ENCODE peak calls at places on chromosomes 11 and 22, in five cellular contexts. One of them, this sample, is unnamed.

GRCh38 chr22:17783317-17783716 is 9.0 kb upstream of the BID start:
- DNase-seq in stimulated activated CD4-positive, alpha-beta T cell treated with anti-CD3 and anti-CD28 coated beads, Interleukin-12 subunit alpha, Interleukin-12 subunit beta, amount 100 ng/mL, for 24 hours: no peak
- DNase-seq in T follicular helper cell: no peak
- DNase-seq in GM12891: no peak
- DNase-seq in neuronal stem cell: no peak
- DNase-seq in this sample: no peak

GRCh38 chr22:35892192-35892591 is 136.4 kb downstream of the RBFOX2 start:
- DNase-seq in T follicular helper cell: no peak
- DNase-seq in neuronal stem cell: no peak
- DNase-seq in stimulated activated CD4-positive, alpha-beta T cell treated with anti-CD3 and anti-CD28 coated beads, Interleukin-12 subunit alpha, Interleukin-12 subunit beta, amount 100 ng/mL, for 24 hours: no peak
- DNase-seq in GM12891: no peak
- DNase-seq in this sample: no peak

GRCh38 chr22:17102297-17102667 is 17.5 kb downstream of the IL17RA start:
- DNase-seq in T follicular helper cell: no peak
- DNase-seq in GM12891: no peak
- DNase-seq in neuronal stem cell: no peak
- DNase-seq in stimulated activated CD4-positive, alpha-beta T cell treated with anti-CD3 and anti-CD28 coated beads, Interleukin-12 subunit alpha, Interleukin-12 subunit beta, amount 100 ng/mL, for 24 hours: no peak
- DNase-seq in this sample: no peak

GRCh38 chr22:37559901-37560681 is at the start of gene CDC42EP1:
- DNase-seq in T follicular helper cell: no peak
- DNase-seq in neuronal stem cell: no peak
- DNase-seq in stimulated activated CD4-positive, alpha-beta T cell treated with anti-CD3 and anti-CD28 coated beads, Interleukin-12 subunit alpha, Interleukin-12 subunit beta, amount 100 ng/mL, for 24 hours: no peak
- DNase-seq in GM12891: no peak
- DNase-seq in this sample: no peak

GRCh38 chr11:47192111-47192510 is 5.9 kb upstream of the PACSIN3 start:
- DNase-seq in GM12891: no peak
- DNase-seq in neuronal stem cell: no peak
- DNase-seq in stimulated activated CD4-positive, alpha-beta T cell treated with anti-CD3 and anti-CD28 coated beads, Interleukin-12 subunit alpha, Interleukin-12 subunit beta, amount 100 ng/mL, for 24 hours: no peak
- DNase-seq in T follicular helper cell: no peak
- DNase-seq in this sample: no peak

GRCh38 chr11:134226806-134227325 is 2.4 kb downstream of the VPS26B start:
- DNase-seq in GM12891: no peak
- DNase-seq in stimulated activated CD4-positive, alpha-beta T cell treated with anti-CD3 and anti-CD28 coated beads, Interleukin-12 subunit alpha, Interleukin-12 subunit beta, amount 100 ng/mL, for 24 hours: no peak
- DNase-seq in T follicular helper cell: no peak
- DNase-seq in neuronal stem cell: no peak
- DNase-seq in this sample: no peak

GRCh38 chr11:77547047-77547836 is 42.5 kb upstream of the AQP11 start:
- DNase-seq in T follicular helper cell: no peak
- DNase-seq in neuronal stem cell: no peak
- DNase-seq in stimulated activated CD4-positive, alpha-beta T cell treated with anti-CD3 and anti-CD28 coated beads, Interleukin-12 subunit alpha, Interleukin-12 subunit beta, amount 100 ng/mL, for 24 hours: no peak
- DNase-seq in GM12891: no peak
- DNase-seq in this sample: no peak

GRCh38 chr11:113896156-113896879 is 8.3 kb upstream of the HTR3B start:
- DNase-seq in neuronal stem cell: no peak
- DNase-seq in GM12891: no peak
- DNase-seq in T follicular helper cell: no peak
- DNase-seq in stimulated activated CD4-positive, alpha-beta T cell treated with anti-CD3 and anti-CD28 coated beads, Interleukin-12 subunit alpha, Interleukin-12 subunit beta, amount 100 ng/mL, for 24 hours: no peak
- DNase-seq in this sample: no peak

GRCh38 chr11:93895106-93895862 is 44.9 kb upstream of the VSTM5 start:
- DNase-seq in neuronal stem cell: peak
- DNase-seq in stimulated activated CD4-positive, alpha-beta T cell treated with anti-CD3 and anti-CD28 coated beads, Interleukin-12 subunit alpha, Interleukin-12 subunit beta, amount 100 ng/mL, for 24 hours: no peak
- DNase-seq in GM12891: no peak
- DNase-seq in T follicular helper cell: no peak
- DNase-seq in this sample: peak

GRCh38 chr22:23533328-23533762 is 46.7 kb downstream of the IGLL1 start:
- DNase-seq in T follicular helper cell: no peak
- DNase-seq in GM12891: peak
- DNase-seq in stimulated activated CD4-positive, alpha-beta T cell treated with anti-CD3 and anti-CD28 coated beads, Interleukin-12 subunit alpha, Interleukin-12 subunit beta, amount 100 ng/mL, for 24 hours: no peak
- DNase-seq in neuronal stem cell: peak
- DNase-seq in this sample: no peak

GRCh38 chr11:128291835-128292234 is 295.5 kb downstream of the ETS1 start:
- DNase-seq in T follicular helper cell: peak
- DNase-seq in neuronal stem cell: no peak
- DNase-seq in stimulated activated CD4-positive, alpha-beta T cell treated with anti-CD3 and anti-CD28 coated beads, Interleukin-12 subunit alpha, Interleukin-12 subunit beta, amount 100 ng/mL, for 24 hours: no peak
- DNase-seq in GM12891: no peak
- DNase-seq in this sample: no peak

GRCh38 chr11:121191787-121192186 is 90.7 kb downstream of the TECTA start:
- DNase-seq in GM12891: no peak
- DNase-seq in stimulated activated CD4-positive, alpha-beta T cell treated with anti-CD3 and anti-CD28 coated beads, Interleukin-12 subunit alpha, Interleukin-12 subunit beta, amount 100 ng/mL, for 24 hours: no peak
- DNase-seq in neuronal stem cell: no peak
- DNase-seq in T follicular helper cell: no peak
- DNase-seq in this sample: no peak

GRCh38 chr11:64649304-64649703 is 58.3 kb downstream of the SLC22A12 start:
- DNase-seq in T follicular helper cell: no peak
- DNase-seq in neuronal stem cell: no peak
- DNase-seq in stimulated activated CD4-positive, alpha-beta T cell treated with anti-CD3 and anti-CD28 coated beads, Interleukin-12 subunit alpha, Interleukin-12 subunit beta, amount 100 ng/mL, for 24 hours: no peak
- DNase-seq in GM12891: no peak
- DNase-seq in this sample: no peak

GRCh38 chr11:68601147-68601546 is 83.2 kb upstream of the GAL start:
- DNase-seq in stimulated activated CD4-positive, alpha-beta T cell treated with anti-CD3 and anti-CD28 coated beads, Interleukin-12 subunit alpha, Interleukin-12 subunit beta, amount 100 ng/mL, for 24 hours: no peak
- DNase-seq in T follicular helper cell: no peak
- DNase-seq in GM12891: no peak
- DNase-seq in neuronal stem cell: no peak
- DNase-seq in this sample: no peak

GRCh38 chr22:46758867-46759290 is 3.6 kb upstream of the TBC1D22A start:
- DNase-seq in neuronal stem cell: peak
- DNase-seq in GM12891: no peak
- DNase-seq in stimulated activated CD4-positive, alpha-beta T cell treated with anti-CD3 and anti-CD28 coated beads, Interleukin-12 subunit alpha, Interleukin-12 subunit beta, amount 100 ng/mL, for 24 hours: no peak
- DNase-seq in T follicular helper cell: no peak
- DNase-seq in this sample: no peak

GRCh38 chr22:32700186-32700882 is 101.2 kb upstream of the TIMP3 start:
- DNase-seq in stimulated activated CD4-positive, alpha-beta T cell treated with anti-CD3 and anti-CD28 coated beads, Interleukin-12 subunit alpha, Interleukin-12 subunit beta, amount 100 ng/mL, for 24 hours: no peak
- DNase-seq in GM12891: no peak
- DNase-seq in neuronal stem cell: no peak
- DNase-seq in T follicular helper cell: no peak
- DNase-seq in this sample: no peak

GRCh38 chr11:129428027-129428426 is 52.4 kb downstream of the BARX2 start:
- DNase-seq in T follicular helper cell: no peak
- DNase-seq in neuronal stem cell: no peak
- DNase-seq in stimulated activated CD4-positive, alpha-beta T cell treated with anti-CD3 and anti-CD28 coated beads, Interleukin-12 subunit alpha, Interleukin-12 subunit beta, amount 100 ng/mL, for 24 hours: no peak
- DNase-seq in GM12891: no peak
- DNase-seq in this sample: no peak

GRCh38 chr22:22485524-22485923 is 23.0 kb downstream of the ZNF280B start:
- DNase-seq in GM12891: no peak
- DNase-seq in stimulated activated CD4-positive, alpha-beta T cell treated with anti-CD3 and anti-CD28 coated beads, Interleukin-12 subunit alpha, Interleukin-12 subunit beta, amount 100 ng/mL, for 24 hours: no peak
- DNase-seq in T follicular helper cell: no peak
- DNase-seq in neuronal stem cell: no peak
- DNase-seq in this sample: no peak